ENCODE peak calls at places on chromosomes 12 and 14, in seven cellular contexts. I is neural progenitor cell; P is omental fat pad; E is choroid plexus epithelial cell; B is CD4-positive, alpha-beta T cell; L is fibroblast of the aortic adventitia; R is HepG2. O is an unnamed sample.

GRCh38 chr14:100767003-100767787 is 40.5 kb downstream of the DLK1 start:
- DNase-seq in I (no peak), P (no peak), E (no peak), B (peak; percentile 10), L (no peak), R (no peak), O (no peak)

GRCh38 chr14:65225299-65226159 is 123.2 kb upstream of the MAX start:
- DNase-seq in I (no peak), P (no peak), E (no peak), B (no peak), L (no peak), R (no peak), O (no peak)

GRCh38 chr14:33676135-33676566 is 274.7 kb downstream of the EGLN3 start:
- DNase-seq in I (peak; percentile 80), P (no peak), E (peak; percentile 81), B (no peak), L (peak; percentile 56), R (peak; percentile 60), O (peak; percentile 61)

GRCh38 chr12:39435531-39435930 is 7.4 kb downstream of the KIF21A start:
- DNase-seq in I (no peak), P (no peak), E (no peak), B (no peak), L (no peak), R (no peak), O (no peak)

GRCh38 chr14:73591690-73592448 is at the start of gene ACOT4:
- DNase-seq in I (peak; percentile 50), P (no peak), E (peak; percentile 37), B (peak; percentile 63), L (peak; percentile 23), R (no peak), O (peak; percentile 55)

GRCh38 chr12:69254046-69254445 is 14.7 kb downstream of the CPSF6 start:
- DNase-seq in I (peak; percentile 51), P (no peak), E (peak; percentile 80), B (no peak), L (peak; percentile 65), R (peak; percentile 55), O (no peak)

GRCh38 chr12:31005944-31006361 is 67.7 kb upstream of the DDX11 start:
- DNase-seq in I (no peak), P (no peak), E (peak; percentile 13), B (no peak), L (peak; percentile 27), R (no peak), O (no peak)

GRCh38 chr14:65336191-65336591 is 76.3 kb upstream of the FUT8 start:
- DNase-seq in I (no peak), P (no peak), E (peak; percentile 71), B (no peak), L (peak; percentile 69), R (no peak), O (no peak)

GRCh38 chr12:65656904-65657351 is 167.4 kb upstream of the HMGA2 start:
- DNase-seq in I (no peak), P (no peak), E (peak; percentile 98), B (no peak), L (peak; percentile 94), R (no peak), O (no peak)

GRCh38 chr14:74176404-74176788 is 62.9 kb upstream of the VSX2 start:
- DNase-seq in I (no peak), P (no peak), E (peak; percentile 40), B (no peak), L (no peak), R (no peak), O (no peak)

GRCh38 chr12:53254816-53255545 is 13.1 kb upstream of the ESPL1 start:
- DNase-seq in I (no peak), P (no peak), E (no peak), B (no peak), L (no peak), R (no peak), O (no peak)

GRCh38 chr14:51006781-51007211 is 62.5 kb upstream of the PYGL start:
- DNase-seq in I (no peak), P (no peak), E (no peak), B (no peak), L (peak; percentile 75), R (no peak), O (no peak)

GRCh38 chr14:65732112-65732511 is 319.6 kb downstream of the FUT8 start:
- DNase-seq in I (no peak), P (no peak), E (peak; percentile 11), B (no peak), L (no peak), R (no peak), O (no peak)

DNA sequence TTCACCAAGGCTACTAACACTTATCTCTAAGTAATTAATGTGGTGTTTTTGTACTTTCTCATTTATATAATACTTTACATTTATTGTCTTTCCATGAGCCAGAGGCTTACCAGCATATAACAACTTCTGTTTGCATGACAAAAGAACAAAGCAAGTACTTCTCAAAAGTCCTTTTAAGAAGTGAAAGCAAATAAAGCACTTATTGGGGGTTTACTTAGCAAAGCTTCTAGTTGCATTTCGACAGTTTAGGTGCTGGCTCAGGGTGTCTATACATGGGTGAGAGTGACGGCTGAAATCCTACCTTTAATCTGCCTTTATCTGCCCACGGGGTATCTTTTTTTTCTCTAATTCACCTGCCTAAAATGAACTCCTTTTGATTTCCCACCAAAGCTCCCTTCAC is 21.0 kb upstream of the DCN start:
- DNase-seq in I (peak; percentile 17), P (no peak), E (no peak), B (no peak), L (no peak), R (no peak), O (no peak)
- TF ChIP-seq CTCF in I (no peak), P (no peak), E (no peak), B (no peak), L (no peak), R (no peak), O (no peak)

GRCh38 chr12:80607361-80608135 is 99.9 kb upstream of the MYF6 start:
- DNase-seq in I (no peak), P (no peak), E (no peak), B (no peak), L (no peak), R (no peak), O (no peak)
- TF ChIP-seq CTCF in I (peak; percentile 48), P (no peak), E (no peak), B (no peak), L (peak; percentile 17), R (no peak), O (peak; percentile 26)

GRCh38 chr12:104457746-104458644 is 1.2 kb downstream of the CHST11 start:
- DNase-seq in I (peak; percentile 55), P (no peak), E (no peak), B (peak; percentile 67), L (peak; percentile 14), R (no peak), O (peak; percentile 44)
- TF ChIP-seq CTCF in I (no peak), P (no peak), E (no peak), B (no peak), L (no peak), R (no peak), O (no peak)

GRCh38 chr12:54689984-54690383 is 41.8 kb upstream of the DCD start:
- DNase-seq in I (peak; percentile 55), P (no peak), E (peak; percentile 18), B (no peak), L (no peak), R (no peak), O (no peak)
- TF ChIP-seq CTCF in I (peak; percentile 56), P (no peak), E (peak; percentile 48), B (no peak), L (no peak), R (no peak), O (peak; percentile 36)

GRCh38 chr12:107081778-107082177 is 11.6 kb downstream of the CRY1 start:
- DNase-seq in I (no peak), P (no peak), E (no peak), B (no peak), L (no peak), R (no peak), O (no peak)

DNA sequence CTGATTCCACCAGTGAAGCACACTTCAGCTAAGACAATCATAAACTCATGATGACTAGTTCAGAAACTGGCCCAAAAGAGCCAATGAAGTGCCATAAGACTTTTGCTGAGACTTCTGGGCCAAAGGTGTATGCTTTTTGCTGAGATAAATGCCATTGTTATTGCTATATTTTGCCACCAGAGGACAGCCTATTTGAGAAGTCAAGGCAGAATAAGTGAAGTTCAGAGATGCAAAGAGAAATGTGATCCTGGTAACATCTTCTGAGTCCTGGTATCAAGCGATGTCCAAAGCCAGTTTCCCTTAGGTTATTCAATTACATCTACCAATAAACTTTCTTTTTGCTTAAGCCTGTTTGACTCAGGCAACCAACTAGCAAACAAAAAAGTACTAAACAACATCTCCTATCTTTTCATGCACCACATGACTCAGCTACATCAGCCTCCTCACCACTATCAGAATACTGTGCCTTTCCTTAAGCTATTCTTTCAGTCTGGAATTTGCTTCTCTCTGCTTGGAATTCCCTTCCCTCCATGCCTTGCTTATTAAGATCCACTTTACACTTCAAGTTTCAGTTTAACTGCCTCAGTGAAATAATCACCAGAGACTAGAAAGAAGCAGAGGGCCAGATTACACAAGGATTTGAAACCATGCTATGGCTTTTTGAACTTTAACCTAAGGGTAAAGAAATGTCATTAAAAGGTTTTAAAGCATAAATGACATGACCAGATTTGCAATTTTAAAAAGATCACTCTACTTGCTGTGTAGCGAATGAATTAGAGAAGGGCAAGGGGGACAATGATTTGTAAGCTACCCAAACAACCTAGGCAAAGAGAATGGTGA is 14.0 kb downstream of the CRY1 start:
- DNase-seq in I (no peak), P (no peak), E (peak; percentile 69), B (no peak), L (peak; percentile 57), R (peak; percentile 24), O (no peak)
- TF ChIP-seq CTCF in I (peak; percentile 47), P (no peak), E (peak; percentile 71), B (peak; percentile 50), L (peak; percentile 73), R (peak; percentile 32), O (peak; percentile 44)

DNA sequence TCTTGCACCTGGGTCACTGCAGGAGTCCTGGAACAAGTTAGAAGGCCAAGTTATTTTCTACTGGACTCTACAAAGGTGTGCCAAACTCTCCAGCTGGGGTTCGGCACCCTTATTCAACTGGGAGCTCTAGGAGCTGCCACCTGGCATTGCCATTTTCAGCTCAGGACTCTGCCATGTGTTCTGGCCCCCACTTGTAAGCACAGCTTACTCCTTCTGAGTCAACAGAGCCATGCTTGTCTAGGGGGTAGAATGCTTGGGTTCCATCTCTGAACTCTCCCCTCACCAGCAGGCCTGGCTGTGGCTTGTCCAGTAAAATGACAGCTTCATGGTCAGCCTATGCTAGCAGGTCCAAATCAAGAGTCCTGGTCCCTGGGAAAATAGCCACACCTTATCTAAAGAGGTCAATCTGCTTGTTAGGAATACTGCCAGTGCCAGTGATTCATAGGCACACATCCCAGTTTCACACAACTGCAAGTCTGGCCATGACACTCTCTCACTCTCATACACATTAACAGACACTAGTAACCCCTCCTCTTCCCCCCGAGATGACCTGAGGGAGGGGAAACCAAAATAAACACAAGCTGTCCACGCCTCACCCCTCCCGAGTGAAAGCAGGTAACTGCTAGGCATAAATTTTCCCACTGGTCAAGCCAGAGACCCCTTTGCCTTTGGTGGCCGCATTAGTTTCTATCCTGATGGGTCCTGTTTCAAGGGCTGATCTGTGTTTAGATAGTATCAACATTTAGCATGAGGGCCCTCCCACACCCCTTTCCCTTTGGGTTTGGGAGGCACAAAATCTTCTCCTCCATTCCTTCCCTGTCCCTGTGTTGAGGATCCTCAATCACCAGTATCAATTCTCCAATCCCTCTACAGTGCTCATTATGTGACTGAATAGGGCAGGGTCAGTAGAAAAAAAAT is 182.3 kb upstream of the GZMB start:
- DNase-seq in I (no peak), P (no peak), E (no peak), B (no peak), L (peak; percentile 70), R (peak; percentile 100), O (peak; percentile 20)
- TF ChIP-seq CTCF in I (no peak), P (no peak), E (no peak), B (no peak), L (no peak), R (peak; percentile 20), O (no peak)

GRCh38 chr14:19873178-19873577 is 1.8 kb upstream of the OR4K2 start:
- DNase-seq in I (no peak), P (no peak), E (no peak), B (no peak), L (no peak), R (no peak), O (no peak)
- TF ChIP-seq CTCF in I (no peak), P (no peak), E (no peak), B (no peak), L (no peak), R (no peak), O (no peak)

O was measured in nephron progenitor cell.